ENCODE peak calls at places on chromosomes 2 and 18, in nine cellular contexts. R is Right ventricle myocardium superior; M is activated CD4-positive, alpha-beta T cell treated with anti-CD3 and anti-CD28 coated beads, Interleukin-2, amount 50 U/mL, for 1 hour; V is ureter; J is NCI-H2081; A is cardiac fibroblast; K is activated naive CD4-positive, alpha-beta T cell; C is MV-4-11; I is substantia nigra. H is an unnamed sample.

GRCh38 chr2:181163139-181163538 is 182.7 kb downstream of the UBE2E3 start:
- DNase-seq in R (no peak), V (no peak), C (no peak), K (no peak), M (no peak), A (no peak), J (no peak), I (no peak), H (no peak)

GRCh38 chr18:22701326-22701725 is 231.8 kb upstream of the RBBP8 start:
- DNase-seq in V (no peak), C (no peak), K (no peak), J (no peak), M (no peak), R (no peak), I (no peak), A (no peak), H (no peak)

GRCh38 chr2:181203916-181204315 is 223.5 kb downstream of the UBE2E3 start:
- DNase-seq in V (no peak), C (no peak), R (no peak), J (no peak), M (no peak), K (no peak), A (peak), I (no peak), H (no peak)

GRCh38 chr18:38415811-38416210 is 850.2 kb upstream of the CELF4 start:
- DNase-seq in V (no peak), C (no peak), R (no peak), M (no peak), J (no peak), K (no peak), I (no peak), A (no peak), H (no peak)

GRCh38 chr2:229519655-229520054 is 194.7 kb downstream of the DNER start:
- DNase-seq in A (no peak), V (no peak), K (no peak), I (no peak), M (no peak), C (peak), J (no peak), R (no peak), H (no peak)

GRCh38 chr2:19059076-19059475 is 299.3 kb downstream of the OSR1 start:
- DNase-seq in A (no peak), K (no peak), C (no peak), M (no peak), R (no peak), J (no peak), I (no peak), V (no peak), H (no peak)

GRCh38 chr2:196918927-196919326 is 7.6 kb downstream of the PGAP1 start:
- DNase-seq in R (no peak), V (no peak), M (no peak), A (no peak), K (no peak), I (no peak), C (no peak), J (no peak), H (no peak)

GRCh38 chr2:38409904-38410167 is 32.8 kb upstream of the ATL2 start:
- DNase-seq in V (no peak), C (no peak), I (no peak), J (no peak), K (no peak), M (no peak), R (no peak), A (no peak), H (no peak)

GRCh38 chr2:188693111-188693510 is 281.1 kb upstream of the COL3A1 start:
- DNase-seq in V (peak), J (no peak), K (no peak), I (no peak), M (no peak), A (no peak), R (no peak), C (no peak), H (no peak)

GRCh38 chr18:23662309-23663263 is at the start of gene ANKRD29:
- DNase-seq in C (peak), V (no peak), R (peak), A (peak), I (peak), K (no peak), J (peak), M (peak), H (no peak)

GRCh38 chr2:3864943-3865664 is 161.7 kb downstream of the DCDC2C start:
- DNase-seq in R (peak), C (no peak), M (no peak), J (peak), I (no peak), V (no peak), K (no peak), A (no peak), H (no peak)

GRCh38 chr2:1756456-1756855 is 12.1 kb upstream of the PXDN start:
- DNase-seq in J (no peak), M (no peak), I (no peak), R (no peak), V (no peak), K (no peak), C (no peak), A (no peak), H (no peak)

GRCh38 chr2:239732666-239733010 is 292.5 kb downstream of the NDUFA10 start:
- DNase-seq in J (no peak), K (no peak), R (peak), A (no peak), C (no peak), M (no peak), I (no peak), V (no peak), H (no peak)

GRCh38 chr2:185306119-185306518 is 432.5 kb upstream of the FSIP2 start:
- DNase-seq in V (no peak), M (no peak), R (no peak), I (no peak), C (no peak), J (no peak), A (no peak), K (no peak), H (no peak)